ENCODE peak calls at places on chromosomes 3 and 15, in four cellular contexts. L is HepG2, F is H1, W is GM12878. J is an unnamed sample.

GRCh38 chr15:33729648-33730047 is 238.6 kb upstream of the CHRM5 start:
- DNase-seq in L (peak; percentile 7), F (no peak), W (no peak), J (peak; percentile 6)

GRCh38 chr3:114660124-114660523 is 366.3 kb downstream of the TIGIT start:
- DNase-seq in L (no peak), W (no peak), F (no peak), J (no peak)

GRCh38 chr15:92886229-92886628 is 13.9 kb upstream of the CHD2 start:
- DNase-seq in L (no peak), W (no peak), F (no peak), J (no peak)

GRCh38 chr15:90233701-90234518 is at the start of the genes CIB1 and GDPGP1:
- DNase-seq in W (peak; percentile 71), L (peak; percentile 88), F (peak; percentile 94), J (peak; percentile 85)

GRCh38 chr3:179801263-179801662 is 148.4 kb downstream of the USP13 start:
- DNase-seq in L (peak; percentile 4), F (no peak), W (no peak), J (no peak)

GRCh38 chr3:131363275-131363674 is 18.3 kb upstream of the NUDT16 start:
- DNase-seq in F (no peak), L (no peak), W (no peak), J (no peak)

GRCh38 chr15:90184119-90184785 is 16.9 kb upstream of the SEMA4B start:
- DNase-seq in L (peak; percentile 24), W (peak; percentile 76), F (no peak), J (no peak)

GRCh38 chr15:70856884-70857546 is 3.1 kb upstream of the LARP6 start:
- DNase-seq in L (no peak), F (no peak), W (no peak), J (no peak)

GRCh38 chr3:192275741-192276355 is 451.5 kb downstream of the FGF12 start:
- DNase-seq in L (no peak), F (no peak), W (no peak), J (no peak)

GRCh38 chr3:69896095-69896494 is 103.4 kb upstream of the SAMMSON start:
- DNase-seq in F (no peak), W (no peak), L (no peak), J (no peak)

GRCh38 chr3:32423534-32423933 is 31.9 kb downstream of the CMTM7 start:
- DNase-seq in F (peak; percentile 38), W (no peak), L (no peak), J (no peak)

GRCh38 chr15:50774450-50774849 is 8.9 kb upstream of the SPPL2A start:
- DNase-seq in W (no peak), L (no peak), F (no peak), J (no peak)

GRCh38 chr3:127277591-127277990 is 10.3 kb downstream of the PRR20G start:
- DNase-seq in W (no peak), F (no peak), L (no peak), J (no peak)

GRCh38 chr3:111739241-111739952 is 119.7 kb upstream of the PHLDB2 start:
- DNase-seq in F (no peak), W (no peak), L (peak; percentile 91), J (no peak)

GRCh38 chr3:37905987-37906674 is 44.5 kb downstream of the CTDSPL start:
- DNase-seq in L (peak; percentile 93), W (no peak), F (no peak), J (no peak)

GRCh38 chr3:41318520-41318919 is 119.2 kb downstream of the CTNNB1 start:
- DNase-seq in L (peak; percentile 38), F (no peak), W (no peak), J (no peak)

GRCh38 chr15:68729789-68730201 is 90.9 kb downstream of the ANP32A start:
- DNase-seq in L (no peak), W (no peak), F (no peak), J (no peak)

GRCh38 chr3:56981445-56982230 is 78.8 kb upstream of the SPATA12 start:
- DNase-seq in F (no peak), W (no peak), L (no peak), J (no peak)

GRCh38 chr3:172148269-172148668 is 108.9 kb downstream of the FNDC3B start:
- DNase-seq in W (no peak), L (no peak), F (no peak), J (no peak)

GRCh38 chr3:9810846-9811245 is 784 bp downstream of the TTLL3 start:
- DNase-seq in F (no peak), L (no peak), W (no peak), J (no peak)

GRCh38 chr15:40421246-40422157 is 15.9 kb downstream of the IVD start:
- DNase-seq in L (peak; percentile 37), W (no peak), F (peak; percentile 95), J (no peak)

GRCh38 chr3:37813403-37813802 is 48.3 kb upstream of the CTDSPL start:
- DNase-seq in W (peak; percentile 16), L (no peak), F (no peak), J (no peak)

GRCh38 chr3:50890688-50891344 is 216.1 kb downstream of the DOCK3 start:
- DNase-seq in W (no peak), L (no peak), F (no peak), J (peak; percentile 39)

GRCh38 chr3:161263057-161263456 is 41.9 kb downstream of the NMD3 start:
- DNase-seq in L (no peak), W (no peak), F (no peak), J (no peak)

GRCh38 chr3:186082150-186082549 is 26.7 kb downstream of the ETV5 start:
- DNase-seq in W (no peak), L (no peak), F (no peak), J (no peak)

GRCh38 chr3:101381809-101382208 is 61.4 kb upstream of the IMPG2 start:
- DNase-seq in L (peak; percentile 23), W (no peak), F (no peak), J (no peak)

GRCh38 chr3:58577269-58577821 is at the start of gene FAM107A:
- DNase-seq in F (peak; percentile 59), W (no peak), L (no peak), J (no peak)

GRCh38 chr15:59741274-59741906 is 52.3 kb upstream of the BNIP2 start:
- DNase-seq in L (peak; percentile 18), W (no peak), F (no peak), J (peak; percentile 27)

GRCh38 chr3:94069242-94069813 is 6.5 kb downstream of the NSUN3 start:
- DNase-seq in W (no peak), F (no peak), L (peak; percentile 3), J (no peak)

GRCh38 chr3:194080913-194081800 is 54.8 kb upstream of the HES1 start:
- DNase-seq in L (no peak), W (no peak), F (no peak), J (no peak)

GRCh38 chr3:43218156-43218555 is 68.2 kb upstream of the SNRK start:
- DNase-seq in F (no peak), L (no peak), W (no peak), J (no peak)

GRCh38 chr3:134087046-134087974 is 57.6 kb upstream of the SLCO2A1 start:
- DNase-seq in L (no peak), F (no peak), W (no peak), J (no peak)

GRCh38 chr15:92158426-92158825 is 235.3 kb upstream of the ST8SIA2 start:
- DNase-seq in W (peak; percentile 13), L (no peak), F (peak; percentile 43), J (peak; percentile 60)

GRCh38 chr15:59364238-59364637 is 8.4 kb downstream of the MYO1E start:
- DNase-seq in L (no peak), F (no peak), W (no peak), J (no peak)

GRCh38 chr3:61562042-61562809 is 855 bp downstream of the PTPRG start:
- DNase-seq in W (no peak), L (no peak), F (no peak), J (no peak)

GRCh38 chr15:78448441-78449219 is 10.6 kb downstream of the IREB2 start:
- DNase-seq in W (no peak), F (no peak), L (no peak), J (no peak)

GRCh38 chr3:101879102-101879501 is 29.8 kb downstream of the NFKBIZ start:
- DNase-seq in W (no peak), F (no peak), L (no peak), J (no peak)

GRCh38 chr3:17195856-17196604 is 311.3 kb downstream of the PLCL2 start:
- DNase-seq in W (peak; percentile 83), F (no peak), L (no peak), J (no peak)

GRCh38 chr3:88180398-88180999 is 30.7 kb downstream of the C3orf38 start:
- DNase-seq in L (no peak), F (no peak), W (peak; percentile 27), J (no peak)
- TF ChIP-seq SUZ12 in L (no peak), F (no peak), W (no peak), J (no peak)

GRCh38 chr15:57251308-57251707 is 125.0 kb upstream of the CGNL1 start:
- DNase-seq in F (no peak), L (no peak), W (no peak), J (no peak)
- H3K4me3 ChIP-seq in F (no peak overlapping the region), L (no peak overlapping the region), W (no peak overlapping the region), J (no peak overlapping the region)

DNA sequence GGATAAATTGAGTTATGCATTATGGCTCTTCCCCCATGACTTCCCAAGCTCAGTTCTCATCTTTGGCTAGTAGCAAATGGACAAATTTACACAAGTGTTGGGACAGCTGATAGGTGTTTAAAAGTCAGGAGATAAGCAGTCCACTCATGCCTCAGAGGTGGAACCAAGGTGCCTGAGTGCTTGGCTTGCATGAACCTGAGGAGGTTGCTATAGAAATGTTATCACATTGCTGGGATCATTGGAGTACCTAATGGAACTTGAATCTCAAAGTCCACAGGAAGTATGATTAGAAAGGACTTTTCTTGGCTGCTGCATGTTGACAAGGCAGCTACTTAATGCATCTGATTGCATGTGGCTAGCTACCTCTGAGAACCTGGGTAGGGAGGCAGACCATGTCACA is 39.5 kb upstream of the C3orf80 start:
- DNase-seq in W (no peak), L (no peak), F (no peak), J (no peak)
- H3K4me1 ChIP-seq in W (no peaks in the 10 kb centered on the region), L (no peaks in the 10 kb centered on the region), F (no peaks in the 10 kb centered on the region), J (no peaks in the 10 kb centered on the region)

GRCh38 chr15:73908030-73908821 is 18.0 kb upstream of the LOXL1 start:
- DNase-seq in W (peak; percentile 4), F (peak; percentile 97), L (peak; percentile 42), J (peak; percentile 76)
- TF ChIP-seq SUZ12 in W (no peak), F (no peak), L (no peak), J (no peak)

GRCh38 chr3:126212250-126212628 is 31.9 kb upstream of the ALDH1L1 start:
- DNase-seq in F (no peak), W (no peak), L (no peak), J (no peak)
- H3K4me3 ChIP-seq in F (no peak overlapping the region), W (no peak overlapping the region), L (peak overlapping the region; percentile 72), J (peak overlapping the region; percentile 37)

J was measured in NT2/D1.